ENCODE peak calls at places on chromosomes 11 and 22, in eight cellular contexts. One of them, this sample, is unnamed.

GRCh38 chr22:35742342-35743100 is 24.8 kb downstream of the APOL5 start:
- DNase-seq in H4: peak
- DNase-seq in foreskin fibroblast: peak
- DNase-seq in MV-4-11: no peak
- DNase-seq in mucosa of descending colon: no peak
- DNase-seq in caudate nucleus: no peak
- DNase-seq in activated CD8-positive, alpha-beta memory T cell treated with anti-CD3 and anti-CD28 coated beads for 24 hours: peak
- DNase-seq in activated effector memory CD4-positive, alpha-beta T cell treated with anti-CD3 and anti-CD28 coated beads, Interleukin-2, amount 50 U/mL, for 16 hours: no peak
- DNase-seq in this sample: no peak

GRCh38 chr11:71112990-71113389 is 139.4 kb downstream of the SHANK2 start:
- DNase-seq in activated CD8-positive, alpha-beta memory T cell treated with anti-CD3 and anti-CD28 coated beads for 24 hours: no peak
- DNase-seq in H4: no peak
- DNase-seq in mucosa of descending colon: no peak
- DNase-seq in activated effector memory CD4-positive, alpha-beta T cell treated with anti-CD3 and anti-CD28 coated beads, Interleukin-2, amount 50 U/mL, for 16 hours: no peak
- DNase-seq in foreskin fibroblast: no peak
- DNase-seq in caudate nucleus: no peak
- DNase-seq in MV-4-11: no peak
- DNase-seq in this sample: no peak

GRCh38 chr11:5603326-5603725 is 6.9 kb downstream of the TRIM6 start:
- DNase-seq in caudate nucleus: no peak
- DNase-seq in mucosa of descending colon: no peak
- DNase-seq in activated effector memory CD4-positive, alpha-beta T cell treated with anti-CD3 and anti-CD28 coated beads, Interleukin-2, amount 50 U/mL, for 16 hours: peak
- DNase-seq in activated CD8-positive, alpha-beta memory T cell treated with anti-CD3 and anti-CD28 coated beads for 24 hours: no peak
- DNase-seq in foreskin fibroblast: no peak
- DNase-seq in H4: no peak
- DNase-seq in MV-4-11: no peak
- DNase-seq in this sample: no peak

GRCh38 chr22:46958191-46958590 is 195.7 kb downstream of the TBC1D22A start:
- DNase-seq in H4: no peak
- DNase-seq in MV-4-11: no peak
- DNase-seq in activated effector memory CD4-positive, alpha-beta T cell treated with anti-CD3 and anti-CD28 coated beads, Interleukin-2, amount 50 U/mL, for 16 hours: peak
- DNase-seq in activated CD8-positive, alpha-beta memory T cell treated with anti-CD3 and anti-CD28 coated beads for 24 hours: no peak
- DNase-seq in foreskin fibroblast: no peak
- DNase-seq in mucosa of descending colon: no peak
- DNase-seq in caudate nucleus: no peak
- DNase-seq in this sample: no peak

GRCh38 chr11:62666259-62666926 is 1.3 kb downstream of the CSKMT start:
- DNase-seq in activated effector memory CD4-positive, alpha-beta T cell treated with anti-CD3 and anti-CD28 coated beads, Interleukin-2, amount 50 U/mL, for 16 hours: no peak
- DNase-seq in foreskin fibroblast: no peak
- DNase-seq in activated CD8-positive, alpha-beta memory T cell treated with anti-CD3 and anti-CD28 coated beads for 24 hours: peak
- DNase-seq in MV-4-11: peak
- DNase-seq in caudate nucleus: no peak
- DNase-seq in H4: no peak
- DNase-seq in mucosa of descending colon: no peak
- DNase-seq in this sample: no peak

GRCh38 chr11:64323373-64323772 is 5.5 kb downstream of the PRDX5 start:
- DNase-seq in caudate nucleus: no peak
- DNase-seq in activated effector memory CD4-positive, alpha-beta T cell treated with anti-CD3 and anti-CD28 coated beads, Interleukin-2, amount 50 U/mL, for 16 hours: no peak
- DNase-seq in activated CD8-positive, alpha-beta memory T cell treated with anti-CD3 and anti-CD28 coated beads for 24 hours: no peak
- DNase-seq in mucosa of descending colon: no peak
- DNase-seq in foreskin fibroblast: no peak
- DNase-seq in MV-4-11: no peak
- DNase-seq in H4: no peak
- DNase-seq in this sample: no peak

GRCh38 chr11:92477686-92478085 is 253.1 kb downstream of the FAT3 start:
- DNase-seq in caudate nucleus: no peak
- DNase-seq in H4: no peak
- DNase-seq in activated effector memory CD4-positive, alpha-beta T cell treated with anti-CD3 and anti-CD28 coated beads, Interleukin-2, amount 50 U/mL, for 16 hours: no peak
- DNase-seq in MV-4-11: no peak
- DNase-seq in foreskin fibroblast: no peak
- DNase-seq in activated CD8-positive, alpha-beta memory T cell treated with anti-CD3 and anti-CD28 coated beads for 24 hours: no peak
- DNase-seq in mucosa of descending colon: no peak
- DNase-seq in this sample: no peak

GRCh38 chr22:50548046-50548912 is 2.6 kb downstream of the KLHDC7B start:
- DNase-seq in mucosa of descending colon: peak
- DNase-seq in activated effector memory CD4-positive, alpha-beta T cell treated with anti-CD3 and anti-CD28 coated beads, Interleukin-2, amount 50 U/mL, for 16 hours: peak
- DNase-seq in MV-4-11: no peak
- DNase-seq in foreskin fibroblast: no peak
- DNase-seq in H4: no peak
- DNase-seq in activated CD8-positive, alpha-beta memory T cell treated with anti-CD3 and anti-CD28 coated beads for 24 hours: peak
- DNase-seq in caudate nucleus: no peak
- DNase-seq in this sample: no peak

GRCh38 chr22:44340271-44341239 is 27.8 kb upstream of the SHISAL1 start:
- DNase-seq in activated effector memory CD4-positive, alpha-beta T cell treated with anti-CD3 and anti-CD28 coated beads, Interleukin-2, amount 50 U/mL, for 16 hours: peak
- DNase-seq in mucosa of descending colon: no peak
- DNase-seq in H4: no peak
- DNase-seq in foreskin fibroblast: no peak
- DNase-seq in activated CD8-positive, alpha-beta memory T cell treated with anti-CD3 and anti-CD28 coated beads for 24 hours: no peak
- DNase-seq in MV-4-11: no peak
- DNase-seq in caudate nucleus: no peak
- DNase-seq in this sample: no peak

GRCh38 chr11:128555606-128556005 is 31.8 kb downstream of the ETS1 start:
- DNase-seq in mucosa of descending colon: no peak
- DNase-seq in caudate nucleus: no peak
- DNase-seq in activated effector memory CD4-positive, alpha-beta T cell treated with anti-CD3 and anti-CD28 coated beads, Interleukin-2, amount 50 U/mL, for 16 hours: no peak
- DNase-seq in H4: peak
- DNase-seq in MV-4-11: no peak
- DNase-seq in foreskin fibroblast: no peak
- DNase-seq in activated CD8-positive, alpha-beta memory T cell treated with anti-CD3 and anti-CD28 coated beads for 24 hours: no peak
- DNase-seq in this sample: no peak

GRCh38 chr11:115653926-115654325 is 149.7 kb upstream of the CADM1 start:
- DNase-seq in activated CD8-positive, alpha-beta memory T cell treated with anti-CD3 and anti-CD28 coated beads for 24 hours: no peak
- DNase-seq in activated effector memory CD4-positive, alpha-beta T cell treated with anti-CD3 and anti-CD28 coated beads, Interleukin-2, amount 50 U/mL, for 16 hours: no peak
- DNase-seq in mucosa of descending colon: peak
- DNase-seq in MV-4-11: no peak
- DNase-seq in caudate nucleus: no peak
- DNase-seq in H4: no peak
- DNase-seq in foreskin fibroblast: no peak
- DNase-seq in this sample: no peak

GRCh38 chr11:34632105-34632780 is 11.3 kb downstream of the EHF start:
- DNase-seq in foreskin fibroblast: no peak
- DNase-seq in activated CD8-positive, alpha-beta memory T cell treated with anti-CD3 and anti-CD28 coated beads for 24 hours: no peak
- DNase-seq in MV-4-11: no peak
- DNase-seq in mucosa of descending colon: no peak
- DNase-seq in H4: no peak
- DNase-seq in caudate nucleus: peak
- DNase-seq in activated effector memory CD4-positive, alpha-beta T cell treated with anti-CD3 and anti-CD28 coated beads, Interleukin-2, amount 50 U/mL, for 16 hours: no peak
- DNase-seq in this sample: no peak

GRCh38 chr11:45075952-45076351 is 70.5 kb upstream of the PRDM11 start:
- DNase-seq in activated CD8-positive, alpha-beta memory T cell treated with anti-CD3 and anti-CD28 coated beads for 24 hours: no peak
- DNase-seq in H4: no peak
- DNase-seq in caudate nucleus: no peak
- DNase-seq in MV-4-11: no peak
- DNase-seq in activated effector memory CD4-positive, alpha-beta T cell treated with anti-CD3 and anti-CD28 coated beads, Interleukin-2, amount 50 U/mL, for 16 hours: no peak
- DNase-seq in mucosa of descending colon: no peak
- DNase-seq in foreskin fibroblast: no peak
- DNase-seq in this sample: no peak

GRCh38 chr11:68130121-68130520 is 8.9 kb upstream of the CHKA start:
- DNase-seq in H4: no peak
- DNase-seq in foreskin fibroblast: no peak
- DNase-seq in MV-4-11: no peak
- DNase-seq in activated CD8-positive, alpha-beta memory T cell treated with anti-CD3 and anti-CD28 coated beads for 24 hours: no peak
- DNase-seq in activated effector memory CD4-positive, alpha-beta T cell treated with anti-CD3 and anti-CD28 coated beads, Interleukin-2, amount 50 U/mL, for 16 hours: no peak
- DNase-seq in caudate nucleus: no peak
- DNase-seq in mucosa of descending colon: no peak
- DNase-seq in this sample: no peak

GRCh38 chr11:66987158-66987620 is 12.1 kb downstream of the C11orf86 start:
- DNase-seq in activated CD8-positive, alpha-beta memory T cell treated with anti-CD3 and anti-CD28 coated beads for 24 hours: no peak
- DNase-seq in foreskin fibroblast: no peak
- DNase-seq in H4: no peak
- DNase-seq in MV-4-11: no peak
- DNase-seq in activated effector memory CD4-positive, alpha-beta T cell treated with anti-CD3 and anti-CD28 coated beads, Interleukin-2, amount 50 U/mL, for 16 hours: no peak
- DNase-seq in mucosa of descending colon: no peak
- DNase-seq in caudate nucleus: no peak
- DNase-seq in this sample: no peak

GRCh38 chr11:120384476-120384875 is 48.3 kb downstream of the ARHGEF12 start:
- DNase-seq in caudate nucleus: no peak
- DNase-seq in foreskin fibroblast: no peak
- DNase-seq in activated effector memory CD4-positive, alpha-beta T cell treated with anti-CD3 and anti-CD28 coated beads, Interleukin-2, amount 50 U/mL, for 16 hours: no peak
- DNase-seq in MV-4-11: no peak
- DNase-seq in H4: no peak
- DNase-seq in activated CD8-positive, alpha-beta memory T cell treated with anti-CD3 and anti-CD28 coated beads for 24 hours: no peak
- DNase-seq in mucosa of descending colon: no peak
- DNase-seq in this sample: no peak

GRCh38 chr11:9616858-9617257 is 43.4 kb downstream of the WEE1 start:
- DNase-seq in foreskin fibroblast: no peak
- DNase-seq in activated CD8-positive, alpha-beta memory T cell treated with anti-CD3 and anti-CD28 coated beads for 24 hours: no peak
- DNase-seq in H4: no peak
- DNase-seq in mucosa of descending colon: no peak
- DNase-seq in caudate nucleus: no peak
- DNase-seq in activated effector memory CD4-positive, alpha-beta T cell treated with anti-CD3 and anti-CD28 coated beads, Interleukin-2, amount 50 U/mL, for 16 hours: no peak
- DNase-seq in MV-4-11: no peak
- DNase-seq in this sample: no peak

GRCh38 chr11:15913261-15913660 is 443.1 kb downstream of the SOX6 start:
- DNase-seq in caudate nucleus: no peak
- DNase-seq in MV-4-11: no peak
- DNase-seq in foreskin fibroblast: no peak
- DNase-seq in H4: no peak
- DNase-seq in activated CD8-positive, alpha-beta memory T cell treated with anti-CD3 and anti-CD28 coated beads for 24 hours: no peak
- DNase-seq in mucosa of descending colon: no peak
- DNase-seq in activated effector memory CD4-positive, alpha-beta T cell treated with anti-CD3 and anti-CD28 coated beads, Interleukin-2, amount 50 U/mL, for 16 hours: peak
- DNase-seq in this sample: no peak

GRCh38 chr11:18010271-18010670 is 2.6 kb downstream of the SERGEF start:
- DNase-seq in activated effector memory CD4-positive, alpha-beta T cell treated with anti-CD3 and anti-CD28 coated beads, Interleukin-2, amount 50 U/mL, for 16 hours: no peak
- DNase-seq in mucosa of descending colon: no peak
- DNase-seq in caudate nucleus: no peak
- DNase-seq in foreskin fibroblast: no peak
- DNase-seq in H4: no peak
- DNase-seq in MV-4-11: no peak
- DNase-seq in activated CD8-positive, alpha-beta memory T cell treated with anti-CD3 and anti-CD28 coated beads for 24 hours: no peak
- DNase-seq in this sample: no peak

GRCh38 chr11:59707371-59707770 is 6.3 kb downstream of the OR10V1 start:
- DNase-seq in activated effector memory CD4-positive, alpha-beta T cell treated with anti-CD3 and anti-CD28 coated beads, Interleukin-2, amount 50 U/mL, for 16 hours: no peak
- DNase-seq in H4: no peak
- DNase-seq in MV-4-11: no peak
- DNase-seq in mucosa of descending colon: no peak
- DNase-seq in activated CD8-positive, alpha-beta memory T cell treated with anti-CD3 and anti-CD28 coated beads for 24 hours: no peak
- DNase-seq in foreskin fibroblast: no peak
- DNase-seq in caudate nucleus: no peak
- DNase-seq in this sample: no peak

GRCh38 chr11:75352417-75353206 is 1.2 kb upstream of the ARRB1 start:
- DNase-seq in MV-4-11: peak
- DNase-seq in caudate nucleus: no peak
- DNase-seq in mucosa of descending colon: no peak
- DNase-seq in activated CD8-positive, alpha-beta memory T cell treated with anti-CD3 and anti-CD28 coated beads for 24 hours: no peak
- DNase-seq in H4: no peak
- DNase-seq in activated effector memory CD4-positive, alpha-beta T cell treated with anti-CD3 and anti-CD28 coated beads, Interleukin-2, amount 50 U/mL, for 16 hours: peak
- DNase-seq in foreskin fibroblast: no peak
- DNase-seq in this sample: peak

GRCh38 chr11:58923300-58923788 is 15.9 kb upstream of the GLYATL1 start:
- DNase-seq in activated CD8-positive, alpha-beta memory T cell treated with anti-CD3 and anti-CD28 coated beads for 24 hours: no peak
- DNase-seq in MV-4-11: peak
- DNase-seq in H4: peak
- DNase-seq in foreskin fibroblast: peak
- DNase-seq in caudate nucleus: peak
- DNase-seq in mucosa of descending colon: no peak
- DNase-seq in activated effector memory CD4-positive, alpha-beta T cell treated with anti-CD3 and anti-CD28 coated beads, Interleukin-2, amount 50 U/mL, for 16 hours: no peak
- DNase-seq in this sample: peak

GRCh38 chr11:13434247-13435205 is 28.5 kb downstream of the BTBD10 start:
- DNase-seq in foreskin fibroblast: no peak
- DNase-seq in H4: no peak
- DNase-seq in caudate nucleus: no peak
- DNase-seq in activated CD8-positive, alpha-beta memory T cell treated with anti-CD3 and anti-CD28 coated beads for 24 hours: no peak
- DNase-seq in MV-4-11: no peak
- DNase-seq in mucosa of descending colon: no peak
- DNase-seq in activated effector memory CD4-positive, alpha-beta T cell treated with anti-CD3 and anti-CD28 coated beads, Interleukin-2, amount 50 U/mL, for 16 hours: no peak
- DNase-seq in this sample: no peak

GRCh38 chr11:64396079-64396591 is 37.2 kb downstream of the RPS6KA4 start:
- DNase-seq in caudate nucleus: no peak
- DNase-seq in mucosa of descending colon: no peak
- DNase-seq in foreskin fibroblast: no peak
- DNase-seq in activated CD8-positive, alpha-beta memory T cell treated with anti-CD3 and anti-CD28 coated beads for 24 hours: no peak
- DNase-seq in MV-4-11: no peak
- DNase-seq in H4: no peak
- DNase-seq in activated effector memory CD4-positive, alpha-beta T cell treated with anti-CD3 and anti-CD28 coated beads, Interleukin-2, amount 50 U/mL, for 16 hours: no peak
- DNase-seq in this sample: no peak

GRCh38 chr11:113906038-113906437 is 1.4 kb downstream of the HTR3B start:
- DNase-seq in MV-4-11: peak
- DNase-seq in mucosa of descending colon: no peak
- DNase-seq in H4: peak
- DNase-seq in activated CD8-positive, alpha-beta memory T cell treated with anti-CD3 and anti-CD28 coated beads for 24 hours: no peak
- DNase-seq in foreskin fibroblast: peak
- DNase-seq in caudate nucleus: no peak
- DNase-seq in activated effector memory CD4-positive, alpha-beta T cell treated with anti-CD3 and anti-CD28 coated beads, Interleukin-2, amount 50 U/mL, for 16 hours: no peak
- DNase-seq in this sample: no peak

GRCh38 chr11:2362414-2362813 is 14.7 kb upstream of the CD81 start:
- DNase-seq in H4: no peak
- DNase-seq in caudate nucleus: no peak
- DNase-seq in MV-4-11: no peak
- DNase-seq in activated effector memory CD4-positive, alpha-beta T cell treated with anti-CD3 and anti-CD28 coated beads, Interleukin-2, amount 50 U/mL, for 16 hours: no peak
- DNase-seq in activated CD8-positive, alpha-beta memory T cell treated with anti-CD3 and anti-CD28 coated beads for 24 hours: no peak
- DNase-seq in foreskin fibroblast: no peak
- DNase-seq in mucosa of descending colon: no peak
- DNase-seq in this sample: no peak

GRCh38 chr22:24060375-24060788 is 49.3 kb downstream of the CABIN1 start:
- DNase-seq in activated effector memory CD4-positive, alpha-beta T cell treated with anti-CD3 and anti-CD28 coated beads, Interleukin-2, amount 50 U/mL, for 16 hours: no peak
- DNase-seq in MV-4-11: no peak
- DNase-seq in activated CD8-positive, alpha-beta memory T cell treated with anti-CD3 and anti-CD28 coated beads for 24 hours: no peak
- DNase-seq in caudate nucleus: no peak
- DNase-seq in H4: peak
- DNase-seq in mucosa of descending colon: no peak
- DNase-seq in foreskin fibroblast: peak
- DNase-seq in this sample: no peak

GRCh38 chr11:110367571-110367970 is 62.2 kb upstream of the FDX1 start:
- DNase-seq in mucosa of descending colon: no peak
- DNase-seq in MV-4-11: no peak
- DNase-seq in activated effector memory CD4-positive, alpha-beta T cell treated with anti-CD3 and anti-CD28 coated beads, Interleukin-2, amount 50 U/mL, for 16 hours: no peak
- DNase-seq in activated CD8-positive, alpha-beta memory T cell treated with anti-CD3 and anti-CD28 coated beads for 24 hours: no peak
- DNase-seq in caudate nucleus: no peak
- DNase-seq in H4: no peak
- DNase-seq in foreskin fibroblast: no peak
- DNase-seq in this sample: no peak

GRCh38 chr22:33887173-33887572 is 33.1 kb downstream of the LARGE1 start:
- DNase-seq in activated effector memory CD4-positive, alpha-beta T cell treated with anti-CD3 and anti-CD28 coated beads, Interleukin-2, amount 50 U/mL, for 16 hours: no peak
- DNase-seq in MV-4-11: no peak
- DNase-seq in activated CD8-positive, alpha-beta memory T cell treated with anti-CD3 and anti-CD28 coated beads for 24 hours: no peak
- DNase-seq in mucosa of descending colon: no peak
- DNase-seq in foreskin fibroblast: no peak
- DNase-seq in H4: no peak
- DNase-seq in caudate nucleus: no peak
- DNase-seq in this sample: no peak

GRCh38 chr22:34416321-34416900 is 496.1 kb upstream of the LARGE1 start:
- DNase-seq in activated CD8-positive, alpha-beta memory T cell treated with anti-CD3 and anti-CD28 coated beads for 24 hours: no peak
- DNase-seq in caudate nucleus: no peak
- DNase-seq in mucosa of descending colon: no peak
- DNase-seq in H4: no peak
- DNase-seq in foreskin fibroblast: no peak
- DNase-seq in MV-4-11: peak
- DNase-seq in activated effector memory CD4-positive, alpha-beta T cell treated with anti-CD3 and anti-CD28 coated beads, Interleukin-2, amount 50 U/mL, for 16 hours: no peak
- DNase-seq in this sample: no peak

GRCh38 chr11:3824714-3825472 is 15.9 kb downstream of the RHOG start:
- DNase-seq in H4: peak
- DNase-seq in MV-4-11: peak
- DNase-seq in activated CD8-positive, alpha-beta memory T cell treated with anti-CD3 and anti-CD28 coated beads for 24 hours: peak
- DNase-seq in caudate nucleus: peak
- DNase-seq in foreskin fibroblast: no peak
- DNase-seq in mucosa of descending colon: peak
- DNase-seq in activated effector memory CD4-positive, alpha-beta T cell treated with anti-CD3 and anti-CD28 coated beads, Interleukin-2, amount 50 U/mL, for 16 hours: peak
- DNase-seq in this sample: peak

GRCh38 chr11:88337342-88338222 is at the start of gene CTSC:
- DNase-seq in mucosa of descending colon: peak
- DNase-seq in MV-4-11: peak
- DNase-seq in H4: peak
- DNase-seq in foreskin fibroblast: peak
- DNase-seq in activated effector memory CD4-positive, alpha-beta T cell treated with anti-CD3 and anti-CD28 coated beads, Interleukin-2, amount 50 U/mL, for 16 hours: peak
- DNase-seq in caudate nucleus: peak
- DNase-seq in activated CD8-positive, alpha-beta memory T cell treated with anti-CD3 and anti-CD28 coated beads for 24 hours: peak
- DNase-seq in this sample: peak

GRCh38 chr22:41250127-41250526 is 9.4 kb upstream of the CHADL start:
- DNase-seq in activated effector memory CD4-positive, alpha-beta T cell treated with anti-CD3 and anti-CD28 coated beads, Interleukin-2, amount 50 U/mL, for 16 hours: no peak
- DNase-seq in H4: no peak
- DNase-seq in caudate nucleus: no peak
- DNase-seq in foreskin fibroblast: no peak
- DNase-seq in mucosa of descending colon: no peak
- DNase-seq in activated CD8-positive, alpha-beta memory T cell treated with anti-CD3 and anti-CD28 coated beads for 24 hours: no peak
- DNase-seq in MV-4-11: no peak
- DNase-seq in this sample: no peak

GRCh38 chr22:21708960-21709359 is 26.6 kb downstream of the YPEL1 start:
- DNase-seq in activated effector memory CD4-positive, alpha-beta T cell treated with anti-CD3 and anti-CD28 coated beads, Interleukin-2, amount 50 U/mL, for 16 hours: no peak
- DNase-seq in MV-4-11: no peak
- DNase-seq in mucosa of descending colon: no peak
- DNase-seq in activated CD8-positive, alpha-beta memory T cell treated with anti-CD3 and anti-CD28 coated beads for 24 hours: no peak
- DNase-seq in foreskin fibroblast: no peak
- DNase-seq in H4: no peak
- DNase-seq in caudate nucleus: no peak
- DNase-seq in this sample: no peak